ENCODE peak calls at places on chromosomes 16 and 17, in seven cellular contexts. Y is thoracic aorta, L is GM23338, C is OCI-LY7, A is ovary, W is H1, F is uterus. H is an unnamed sample.

GRCh38 chr17:71458322-71458721 is 662.5 kb upstream of the SOX9 start:
- DNase-seq in Y (no peak), L (no peak), C (no peak), A (no peak), W (no peak), F (no peak), H (no peak)

GRCh38 chr17:71713846-71714245 is 407.0 kb upstream of the SOX9 start:
- DNase-seq in Y (no peak), L (no peak), C (no peak), A (no peak), W (no peak), F (no peak), H (no peak)

GRCh38 chr17:72631568-72631967 is 460.9 kb downstream of the SLC39A11 start:
- DNase-seq in Y (no peak), L (no peak), C (no peak), A (no peak), W (no peak), F (no peak), H (no peak)

GRCh38 chr16:15639061-15639568 is 3.8 kb downstream of the MARF1 start:
- DNase-seq in Y (no peak), L (no peak), C (peak; percentile 79), A (no peak), W (no peak), F (no peak), H (no peak)

GRCh38 chr17:66345264-66345663 is 42.9 kb downstream of the PRKCA start:
- DNase-seq in Y (no peak), L (no peak), C (no peak), A (no peak), W (no peak), F (no peak), H (no peak)

GRCh38 chr16:31700200-31700529 is 172.5 kb downstream of the AHSP start:
- DNase-seq in Y (no peak), L (no peak), C (no peak), A (no peak), W (no peak), F (no peak), H (no peak)

GRCh38 chr16:85678016-85678415 is 10.7 kb downstream of the GINS2 start:
- DNase-seq in Y (no peak), L (no peak), C (no peak), A (no peak), W (no peak), F (no peak), H (no peak)

GRCh38 chr17:69577098-69577497 is 162.6 kb downstream of the MAP2K6 start:
- DNase-seq in Y (no peak), L (no peak), C (peak; percentile 96), A (no peak), W (no peak), F (no peak), H (no peak)

GRCh38 chr16:66515543-66516171 is 34.3 kb downstream of the TK2 start:
- DNase-seq in Y (no peak), L (peak; percentile 67), C (peak; percentile 35), A (no peak), W (peak; percentile 60), F (no peak), H (no peak)

GRCh38 chr16:48435319-48435682 is 50.1 kb upstream of the SIAH1 start:
- DNase-seq in Y (no peak), L (no peak), C (peak; percentile 30), A (no peak), W (no peak), F (no peak), H (no peak)

GRCh38 chr16:24471616-24472015 is 67.8 kb upstream of the RBBP6 start:
- DNase-seq in Y (no peak), L (no peak), C (no peak), A (no peak), W (no peak), F (no peak), H (no peak)

GRCh38 chr17:38705803-38706624 is 941 bp downstream of the MLLT6 start:
- DNase-seq in Y (no peak), L (peak; percentile 80), C (peak; percentile 22), A (peak; percentile 81), W (peak; percentile 74), F (peak; percentile 72), H (no peak)

GRCh38 chr16:67164599-67165061 is at the start of gene HSF4:
- DNase-seq in Y (no peak), L (no peak), C (no peak), A (peak; percentile 69), W (peak; percentile 64), F (peak; percentile 67), H (peak; percentile 61)

GRCh38 chr17:78341559-78342437 is 18.1 kb downstream of the SOCS3 start:
- DNase-seq in Y (no peak), L (peak; percentile 88), C (no peak), A (peak; percentile 83), W (peak; percentile 80), F (peak; percentile 87), H (no peak)

GRCh38 chr16:57388359-57389086 is 16.0 kb upstream of the CCL17 start:
- DNase-seq in Y (no peak), L (no peak), C (no peak), A (no peak), W (no peak), F (no peak), H (no peak)

GRCh38 chr17:44758414-44759095 is at the start of gene ADAM11:
- DNase-seq in Y (no peak), L (peak; percentile 69), C (no peak), A (no peak), W (peak; percentile 80), F (no peak), H (no peak)

GRCh38 chr16:9308300-9309209 is 217.1 kb downstream of the HAPSTR1 start:
- DNase-seq in Y (no peak), L (no peak), C (no peak), A (no peak), W (no peak), F (no peak), H (no peak)

GRCh38 chr16:85541619-85542547 is 71.2 kb upstream of the GSE1 start:
- DNase-seq in Y (no peak), L (peak; percentile 23), C (no peak), A (no peak), W (no peak), F (no peak), H (no peak)

GRCh38 chr17:18246880-18247612 is 11.5 kb downstream of the FLII start:
- DNase-seq in Y (no peak), L (peak; percentile 97), C (peak; percentile 56), A (peak; percentile 90), W (peak; percentile 98), F (peak; percentile 57), H (peak; percentile 86)

GRCh38 chr17:77180503-77181330 is 39.9 kb downstream of the SEC14L1 start:
- DNase-seq in Y (no peak), L (no peak), C (no peak), A (no peak), W (no peak), F (no peak), H (no peak)
- H3K4me1 ChIP-seq in Y (peaks cover 5% of the 10 kb centered on the region), L (peaks cover 4% of the 10 kb centered on the region), C (peaks cover 56% of the 10 kb centered on the region), A (peaks cover 8% of the 10 kb centered on the region), W (no peaks in the 10 kb centered on the region), F (no peaks in the 10 kb centered on the region), H (peaks cover 6% of the 10 kb centered on the region)

GRCh38 chr16:49552273-49552928 is 178.8 kb downstream of the C16orf78 start:
- DNase-seq in Y (no peak), L (no peak), C (no peak), A (no peak), W (no peak), F (no peak), H (no peak)
- H3K4me3 ChIP-seq in Y (no peak overlapping the region), L (no peak overlapping the region), C (no peak overlapping the region), A (no peak overlapping the region), W (no peak overlapping the region), F (no peak overlapping the region), H (no peak overlapping the region)

DNA sequence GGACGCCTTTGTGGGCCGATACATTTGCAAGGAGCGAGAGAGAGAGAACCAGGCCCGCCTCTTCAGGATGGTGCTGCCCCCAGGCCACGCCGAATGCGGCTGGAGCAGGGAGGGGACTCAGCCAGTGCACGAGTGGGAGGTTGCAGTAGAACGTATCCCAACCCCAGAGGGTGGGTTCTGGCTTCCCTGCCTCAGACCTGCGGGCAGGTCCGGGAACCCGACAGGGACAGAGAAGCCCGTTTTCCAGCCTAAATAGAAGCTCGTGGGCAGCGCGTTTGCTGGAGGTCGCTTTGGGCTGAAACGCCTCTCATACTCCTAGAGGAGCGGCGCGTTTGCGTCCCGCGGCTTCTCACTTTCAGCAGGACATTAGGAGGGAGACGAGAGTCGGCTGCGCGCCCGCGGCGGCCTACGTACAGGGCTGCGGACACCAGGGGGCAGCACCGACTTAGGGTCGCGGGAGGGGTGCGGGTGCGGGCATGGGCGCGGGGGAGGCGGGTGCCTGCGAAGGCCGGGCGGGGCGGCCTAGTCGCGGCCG is 11.0 kb downstream of the TBX2 start:
- DNase-seq in Y (no peak), L (peak; percentile 91), C (peak; percentile 76), A (peak; percentile 82), W (peak; percentile 91), F (peak; percentile 85), H (peak; percentile 78)
- TF ChIP-seq CTCF in Y (peak; percentile 56), L (peak; percentile 76), C (peak; percentile 75), A (peak; percentile 25), W (peak; percentile 72), F (peak; percentile 58), H (peak; percentile 24)

DNA sequence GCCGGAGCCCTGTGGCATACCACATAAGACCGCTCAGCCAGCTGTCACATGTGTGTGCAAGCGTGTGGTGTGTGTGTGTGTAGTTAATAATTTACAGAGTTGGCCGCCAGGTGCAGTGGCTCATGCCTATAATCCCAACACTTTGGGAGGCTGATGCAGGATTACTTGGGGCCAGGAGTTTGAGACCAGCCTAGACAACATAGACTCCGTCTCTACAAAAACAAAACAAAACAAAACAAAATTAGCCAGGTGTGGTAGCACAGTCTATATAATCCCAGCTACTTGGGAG is 20.4 kb downstream of the SOCS1 start:
- DNase-seq in Y (no peak), L (no peak), C (no peak), A (no peak), W (no peak), F (no peak), H (no peak)
- H3K4me1 ChIP-seq in Y (peaks cover 5% of the 10 kb centered on the region), L (peaks cover 9% of the 10 kb centered on the region), C (peaks cover 22% of the 10 kb centered on the region), A (no peaks in the 10 kb centered on the region), W (peaks cover 6% of the 10 kb centered on the region), F (no peaks in the 10 kb centered on the region), H (no peaks in the 10 kb centered on the region)

GRCh38 chr16:30096105-30096861 is at the start of gene YPEL3:
- DNase-seq in Y (peak; percentile 48), L (peak; percentile 97), C (peak; percentile 87), A (peak; percentile 93), W (peak; percentile 88), F (peak; percentile 93), H (peak; percentile 90)
- H3K4me3 ChIP-seq in Y (peak within 1 kb of the TSS; percentile 88), L (peak within 1 kb of the TSS; percentile 68), C (peak within 1 kb of the TSS; percentile 66), A (peak within 1 kb of the TSS; percentile 85), W (peak within 1 kb of the TSS; percentile 100), F (peak within 1 kb of the TSS; percentile 80), H (peak within 1 kb of the TSS; percentile 81)

GRCh38 chr16:87789437-87790277 is 23.9 kb upstream of the KLHDC4 start:
- DNase-seq in Y (no peak), L (no peak), C (no peak), A (no peak), W (no peak), F (no peak), H (no peak)

GRCh38 chr16:87794485-87795078 is 28.8 kb upstream of the KLHDC4 start:
- DNase-seq in Y (no peak), L (no peak), C (no peak), A (no peak), W (no peak), F (no peak), H (no peak)

GRCh38 chr16:87790278-87791023 is 24.7 kb upstream of the KLHDC4 start:
- DNase-seq in Y (no peak), L (no peak), C (no peak), A (no peak), W (no peak), F (no peak), H (no peak)

GRCh38 chr16:87792205-87792565 is 26.4 kb upstream of the KLHDC4 start:
- DNase-seq in Y (no peak), L (no peak), C (no peak), A (no peak), W (no peak), F (no peak), H (no peak)

GRCh38 chr16:87791295-87792204 is 25.8 kb upstream of the KLHDC4 start:
- DNase-seq in Y (no peak), L (no peak), C (no peak), A (no peak), W (no peak), F (no peak), H (no peak)
- TF ChIP-seq CTCF in Y (no peak), L (no peak), C (no peak), A (no peak), W (no peak), F (no peak), H (no peak)

H was measured in lung.